ENCODE peak calls at places on chromosome 3, in seven cellular contexts. R, X, L, B, J, D and A are unnamed samples.

GRCh38 chr3:4976109-4976508 is 3.1 kb upstream of the BHLHE40 start:
- ATAC-seq in R (peak; percentile 43), X (no peak), L (no peak), B (no peak), J (no peak), D (no peak), A (no peak)

GRCh38 chr3:13120928-13121552 is 47.8 kb upstream of the IQSEC1 start:
- ATAC-seq in R (no peak), X (no peak), L (no peak), B (no peak), J (no peak), D (no peak), A (no peak)

GRCh38 chr3:96331341-96331740 is 483.1 kb upstream of the EPHA6 start:
- ATAC-seq in R (no peak), X (no peak), L (no peak), B (no peak), J (no peak), D (no peak), A (no peak)

GRCh38 chr3:135982404-135982761 is 16.9 kb downstream of the PPP2R3A start:
- ATAC-seq in R (peak; percentile 34), X (no peak), L (no peak), B (no peak), J (no peak), D (no peak), A (no peak)

GRCh38 chr3:184586871-184587270 is 25.3 kb downstream of the EPHB3 start:
- ATAC-seq in R (no peak), X (no peak), L (no peak), B (no peak), J (no peak), D (no peak), A (no peak)

GRCh38 chr3:16290007-16290826 is 25.2 kb downstream of the OXNAD1 start:
- ATAC-seq in R (peak; percentile 68), X (peak; percentile 77), L (peak; percentile 80), B (peak; percentile 65), J (peak; percentile 7), D (no peak), A (peak; percentile 25)

GRCh38 chr3:78728406-78729145 is 1039.2 kb downstream of the ROBO1 start:
- ATAC-seq in R (no peak), X (peak; percentile 56), L (peak; percentile 61), B (peak; percentile 37), J (no peak), D (peak; percentile 73), A (no peak)

GRCh38 chr3:149494759-149495580 is 20.5 kb downstream of the TM4SF4 start:
- ATAC-seq in R (peak; percentile 36), X (no peak), L (no peak), B (peak; percentile 41), J (no peak), D (no peak), A (no peak)

GRCh38 chr3:78496458-78496857 is 1271.3 kb downstream of the ROBO1 start:
- ATAC-seq in R (no peak), X (no peak), L (no peak), B (peak; percentile 43), J (no peak), D (no peak), A (no peak)

GRCh38 chr3:123002749-123003497 is 24.6 kb downstream of the SEMA5B start:
- ATAC-seq in R (no peak), X (no peak), L (no peak), B (no peak), J (no peak), D (no peak), A (no peak)

GRCh38 chr3:189393598-189393997 is 221.8 kb downstream of the TPRG1 start:
- ATAC-seq in R (no peak), X (no peak), L (peak; percentile 48), B (no peak), J (peak; percentile 64), D (no peak), A (no peak)

GRCh38 chr3:13972679-13973379 is 93.0 kb upstream of the WNT7A start:
- ATAC-seq in R (no peak), X (no peak), L (no peak), B (no peak), J (no peak), D (no peak), A (no peak)

GRCh38 chr3:61682671-61683408 is 121.5 kb downstream of the PTPRG start:
- ATAC-seq in R (no peak), X (peak; percentile 12), L (no peak), B (peak; percentile 51), J (no peak), D (peak; percentile 43), A (no peak)

GRCh38 chr3:151589311-151589710 is 128.4 kb upstream of the IGSF10 start:
- ATAC-seq in R (no peak), X (no peak), L (no peak), B (no peak), J (no peak), D (no peak), A (no peak)

GRCh38 chr3:32869513-32870047 is 51.8 kb downstream of the TRIM71 start:
- ATAC-seq in R (no peak), X (no peak), L (no peak), B (no peak), J (no peak), D (no peak), A (no peak)

GRCh38 chr3:32297366-32297765 is 58.9 kb downstream of the CMTM8 start:
- ATAC-seq in R (no peak), X (no peak), L (no peak), B (no peak), J (peak; percentile 37), D (no peak), A (no peak)

GRCh38 chr3:150329408-150329807 is 78.7 kb upstream of the TSC22D2 start:
- ATAC-seq in R (no peak), X (no peak), L (no peak), B (no peak), J (no peak), D (no peak), A (no peak)

GRCh38 chr3:172511783-172512357 is 11.4 kb downstream of the TNFSF10 start:
- ATAC-seq in R (no peak), X (no peak), L (peak; percentile 35), B (no peak), J (peak; percentile 47), D (no peak), A (no peak)

GRCh38 chr3:143294183-143294582 is 174.6 kb downstream of the CHST2 start:
- ATAC-seq in R (no peak), X (no peak), L (no peak), B (no peak), J (no peak), D (no peak), A (no peak)
- H3K4me1 ChIP-seq in R (no peaks in the 10 kb centered on the region), X (no peaks in the 10 kb centered on the region), L (peaks cover 3% of the 10 kb centered on the region), B (no peaks in the 10 kb centered on the region), J (peaks cover 9% of the 10 kb centered on the region), D (peaks cover 10% of the 10 kb centered on the region), A (no peaks in the 10 kb centered on the region)

GRCh38 chr3:116302087-116302747 is 143.1 kb downstream of the LSAMP start:
- ATAC-seq in R (no peak), X (no peak), L (no peak), B (no peak), J (no peak), D (no peak), A (no peak)

DNA sequence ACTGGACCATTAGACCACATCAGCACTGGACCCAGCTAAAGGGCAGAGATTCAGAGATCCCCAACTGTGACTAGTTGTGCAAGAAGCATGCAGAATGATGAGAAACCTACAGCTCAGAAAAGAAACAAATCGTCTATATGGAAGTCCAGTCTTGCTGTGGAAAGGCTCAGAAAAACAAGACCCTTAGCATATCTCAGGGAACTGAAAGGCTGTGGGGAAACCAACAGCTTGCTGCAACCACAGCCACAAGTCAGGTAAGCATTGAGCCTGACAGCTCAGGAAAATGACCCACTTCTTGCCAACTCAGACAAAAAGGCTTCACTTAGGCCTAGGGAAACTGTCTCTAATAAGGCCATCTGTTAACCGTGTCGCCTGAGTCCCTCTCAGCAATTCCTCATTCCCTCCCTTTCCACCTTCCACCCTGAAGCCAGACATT is 145.6 kb downstream of the LSAMP start:
- ATAC-seq in R (no peak), X (no peak), L (no peak), B (no peak), J (peak; percentile 16), D (no peak), A (no peak)
- H3K27ac ChIP-seq in R (no peak overlapping the region), X (no peak overlapping the region), L (no peak overlapping the region), B (no peak overlapping the region), J (no peak overlapping the region), D (no peak overlapping the region), A (no peak overlapping the region)

GRCh38 chr3:47854720-47855455 is 52.0 kb downstream of the DHX30 start:
- ATAC-seq in R (no peak), X (no peak), L (no peak), B (no peak), J (no peak), D (no peak), A (no peak)

GRCh38 chr3:47854267-47854666 is 51.3 kb downstream of the DHX30 start:
- ATAC-seq in R (no peak), X (no peak), L (no peak), B (no peak), J (no peak), D (no peak), A (no peak)

GRCh38 chr3:47851888-47852603 is 49.1 kb downstream of the DHX30 start:
- ATAC-seq in R (no peak), X (no peak), L (no peak), B (no peak), J (no peak), D (no peak), A (no peak)

GRCh38 chr3:47850803-47851417 is 48.0 kb downstream of the DHX30 start:
- ATAC-seq in R (no peak), X (no peak), L (no peak), B (no peak), J (no peak), D (no peak), A (no peak)

GRCh38 chr3:47852604-47853397 is 49.9 kb downstream of the DHX30 start:
- ATAC-seq in R (no peak), X (no peak), L (no peak), B (no peak), J (no peak), D (no peak), A (no peak)
- H3K36me3 ChIP-seq in R (no peaks in the 10 kb centered on the region), X (peaks cover 7% of the 10 kb centered on the region), L (peaks cover 100% of the 10 kb centered on the region), B (peaks cover 100% of the 10 kb centered on the region), J (peaks cover 59% of the 10 kb centered on the region), D (peaks cover 10% of the 10 kb centered on the region), A (peaks cover 100% of the 10 kb centered on the region)

GRCh38 chr3:71064976-71065763 is 518.4 kb downstream of the FOXP1 start:
- ATAC-seq in R (peak; percentile 84), X (peak; percentile 55), L (peak; percentile 81), B (peak; percentile 62), J (peak; percentile 50), D (peak; percentile 44), A (peak; percentile 75)
- H3K4me1 ChIP-seq in R (no peaks in the 10 kb centered on the region), X (peaks cover 3% of the 10 kb centered on the region), L (peaks cover 71% of the 10 kb centered on the region), B (peaks cover 47% of the 10 kb centered on the region), J (peaks cover 87% of the 10 kb centered on the region), D (peaks cover 60% of the 10 kb centered on the region), A (peaks cover 11% of the 10 kb centered on the region)

GRCh38 chr3:30597769-30598134 is 8.6 kb upstream of the TGFBR2 start:
- ATAC-seq in R (no peak), X (no peak), L (no peak), B (peak; percentile 18), J (no peak), D (no peak), A (no peak)
- H3K27ac ChIP-seq in R (no peak overlapping the region), X (no peak overlapping the region), L (peak overlapping the region; percentile 44), B (no peak overlapping the region), J (no peak overlapping the region), D (peak overlapping the region; percentile 48), A (no peak overlapping the region)

GRCh38 chr3:47857151-47857550 is 54.2 kb downstream of the DHX30 start:
- ATAC-seq in R (no peak), X (no peak), L (no peak), B (no peak), J (no peak), D (no peak), A (no peak)
- H3K36me3 ChIP-seq in R (peaks cover 2% of the 10 kb centered on the region), X (peaks cover 4% of the 10 kb centered on the region), L (peaks cover 83% of the 10 kb centered on the region), B (peaks cover 98% of the 10 kb centered on the region), J (peaks cover 30% of the 10 kb centered on the region), D (peaks cover 10% of the 10 kb centered on the region), A (no peaks in the 10 kb centered on the region)